ENCODE peak calls at places on chromosome 13, in six cellular contexts. T is activated naive CD8-positive, alpha-beta T cell treated with anti-CD3 and anti-CD28 coated beads, Interleukin-2, amount 50 U/mL, for 24 hours; K is stimulated activated naive CD8-positive, alpha-beta T cell treated with anti-CD3 and anti-CD28 coated beads, Interleukin-15, Interleukin-2, amounts not matched to agents 100 U/mL and 50 U/mL, for 24 hours; J is lower lobe of right lung; Z is gastroesophageal sphincter; F is Panc1. N is an unnamed sample.
A peak's percentile ranks its signal among the peaks of the same experiment; 100 is the strongest.

GRCh38 chr13:19984430-19985218 is 26.1 kb downstream of the ZMYM2 start:
- ATAC-seq in F (no peak), K (no peak), Z (no peak), J (peak; percentile 47), T (no peak), N (peak; percentile 93)

GRCh38 chr13:49587311-49587847 is 2.0 kb upstream of the RCBTB1 start:
- ATAC-seq in J (no peak), T (no peak), K (no peak), Z (no peak), F (no peak), N (no peak)

GRCh38 chr13:21686761-21687391 is 16.0 kb downstream of the FGF9 start:
- ATAC-seq in J (no peak), K (peak; percentile 90), T (peak; percentile 93), Z (no peak), F (no peak), N (peak; percentile 93)

GRCh38 chr13:48843630-48844380 is 131.9 kb upstream of the FNDC3A start:
- ATAC-seq in F (no peak), T (no peak), Z (no peak), K (no peak), J (no peak), N (no peak)

GRCh38 chr13:41411536-41411935 is 45.8 kb upstream of the RGCC start:
- ATAC-seq in J (peak; percentile 66), T (peak; percentile 46), Z (no peak), K (peak; percentile 59), F (no peak), N (peak; percentile 63)

GRCh38 chr13:39804332-39805231 is 149.1 kb downstream of the COG6 start:
- ATAC-seq in J (peak; percentile 58), K (no peak), F (no peak), T (no peak), Z (no peak), N (peak; percentile 73)

GRCh38 chr13:89932902-89933301 is 1414.6 kb upstream of the MIR17HG start:
- ATAC-seq in Z (no peak), K (no peak), T (no peak), J (no peak), F (no peak), N (no peak)

GRCh38 chr13:98202026-98202425 is 25.0 kb upstream of the RNF113B start:
- ATAC-seq in T (no peak), J (peak; percentile 51), Z (no peak), K (no peak), F (no peak), N (no peak)

GRCh38 chr13:41402695-41403511 is 54.4 kb upstream of the RGCC start:
- ATAC-seq in Z (no peak), K (peak; percentile 51), J (peak; percentile 46), T (peak; percentile 24), F (peak; percentile 90), N (peak; percentile 23)

GRCh38 chr13:50467156-50467814 is 376.2 kb downstream of the DLEU7 start:
- ATAC-seq in F (no peak), T (no peak), K (no peak), J (no peak), Z (no peak), N (no peak)

GRCh38 chr13:28346136-28346535 is 148.8 kb downstream of the FLT1 start:
- ATAC-seq in J (no peak), Z (no peak), K (no peak), T (no peak), F (no peak), N (no peak)

GRCh38 chr13:45299194-45299593 is 41.8 kb downstream of the TPT1 start:
- ATAC-seq in Z (no peak), F (no peak), K (no peak), T (no peak), J (no peak), N (no peak)

N was measured in activated T-helper 17 cell treated with anti-CD3 and anti-CD28 coated beads, Interleukin-2, amount 50 U/mL, for 72 hours.